ENCODE peak calls at places on chromosomes 1 and 21, in eight cellular contexts. S, B, Z, O, L, V, X and W are unnamed samples.

GRCh38 chr21:37047079-37047478 is 25.8 kb downstream of the PIGP start:
- DNase-seq in S (no peak), B (no peak), Z (no peak), O (no peak), L (no peak), V (no peak), X (no peak), W (peak)

GRCh38 chr1:91511386-91511785 is 10.7 kb downstream of the CDC7 start:
- DNase-seq in S (peak), B (no peak), Z (no peak), O (no peak), L (no peak), V (no peak), X (no peak), W (peak)

GRCh38 chr1:216462061-216462775 is 39.0 kb upstream of the USH2A start:
- DNase-seq in S (no peak), B (no peak), Z (no peak), O (no peak), L (no peak), V (no peak), X (no peak), W (no peak)

GRCh38 chr1:160935527-160936258 is 18.9 kb downstream of the ITLN2 start:
- DNase-seq in S (no peak), B (no peak), Z (no peak), O (no peak), L (no peak), V (no peak), X (no peak), W (no peak)

GRCh38 chr1:210496063-210496462 is 167.4 kb downstream of the HHAT start:
- DNase-seq in S (no peak), B (no peak), Z (no peak), O (no peak), L (no peak), V (no peak), X (no peak), W (no peak)

GRCh38 chr1:21638531-21639341 is 30.4 kb downstream of the RAP1GAP start:
- DNase-seq in S (no peak), B (no peak), Z (no peak), O (peak), L (no peak), V (no peak), X (no peak), W (peak)

GRCh38 chr1:47934243-47934805 is 62.9 kb downstream of the TRABD2B start:
- DNase-seq in S (no peak), B (peak), Z (no peak), O (no peak), L (no peak), V (peak), X (peak), W (peak)

GRCh38 chr1:156766288-156767100 is 841 bp upstream of the PRCC start:
- DNase-seq in S (no peak), B (no peak), Z (no peak), O (no peak), L (no peak), V (no peak), X (no peak), W (no peak)

GRCh38 chr1:54883349-54884102 is 3.5 kb downstream of the DHCR24 start:
- DNase-seq in S (no peak), B (peak), Z (no peak), O (no peak), L (no peak), V (no peak), X (peak), W (peak)

GRCh38 chr1:95475686-95476457 is 241.9 kb downstream of the RWDD3 start:
- DNase-seq in S (no peak), B (no peak), Z (no peak), O (no peak), L (no peak), V (no peak), X (no peak), W (no peak)

GRCh38 chr1:172112573-172112972 is 271.3 kb downstream of the DNM3 start:
- DNase-seq in S (no peak), B (no peak), Z (no peak), O (no peak), L (no peak), V (no peak), X (no peak), W (no peak)

GRCh38 chr1:164622057-164622840 is 63.3 kb downstream of the PBX1 start:
- DNase-seq in S (no peak), B (no peak), Z (no peak), O (no peak), L (no peak), V (no peak), X (no peak), W (no peak)

GRCh38 chr1:81670286-81670685 is 130.4 kb upstream of the ADGRL2 start:
- DNase-seq in S (no peak), B (peak), Z (no peak), O (no peak), L (no peak), V (no peak), X (peak), W (peak)

GRCh38 chr21:37225440-37225839 is 41.7 kb downstream of the VPS26C start:
- DNase-seq in S (no peak), B (no peak), Z (peak), O (peak), L (peak), V (no peak), X (no peak), W (no peak)

GRCh38 chr1:95084317-95085176 is 11.8 kb upstream of the ALG14 start:
- DNase-seq in S (no peak), B (no peak), Z (peak), O (peak), L (no peak), V (no peak), X (no peak), W (peak)

GRCh38 chr1:7262611-7263010 is 477.4 kb downstream of the CAMTA1 start:
- DNase-seq in S (no peak), B (no peak), Z (no peak), O (no peak), L (no peak), V (no peak), X (no peak), W (peak)

GRCh38 chr1:32470431-32470830 is 5.6 kb downstream of the ZBTB8B start:
- DNase-seq in S (no peak), B (no peak), Z (no peak), O (no peak), L (no peak), V (no peak), X (no peak), W (no peak)

GRCh38 chr1:199116488-199116887 is 477.6 kb downstream of the PTPRC start:
- DNase-seq in S (no peak), B (no peak), Z (no peak), O (no peak), L (no peak), V (no peak), X (no peak), W (no peak)

GRCh38 chr1:67524143-67525052 is 94.2 kb upstream of the SERBP1 start:
- DNase-seq in S (no peak), B (no peak), Z (no peak), O (no peak), L (no peak), V (no peak), X (no peak), W (no peak)

GRCh38 chr1:57659804-57660203 is 235.9 kb upstream of the DAB1 start:
- DNase-seq in S (no peak), B (no peak), Z (no peak), O (no peak), L (no peak), V (no peak), X (no peak), W (no peak)

GRCh38 chr1:100494393-100495084 is 43.4 kb upstream of the GPR88 start:
- DNase-seq in S (no peak), B (no peak), Z (no peak), O (no peak), L (no peak), V (no peak), X (no peak), W (no peak)

GRCh38 chr21:37385179-37385765 is 18.7 kb downstream of the DYRK1A start:
- DNase-seq in S (no peak), B (no peak), Z (no peak), O (no peak), L (no peak), V (no peak), X (no peak), W (no peak)

GRCh38 chr1:50978144-50978851 is 8.3 kb downstream of the CDKN2C start:
- DNase-seq in S (no peak), B (peak), Z (peak), O (peak), L (no peak), V (peak), X (peak), W (peak)

GRCh38 chr21:34274001-34274400 is 89.8 kb upstream of the KCNE2 start:
- DNase-seq in S (no peak), B (no peak), Z (no peak), O (no peak), L (no peak), V (no peak), X (no peak), W (peak)

GRCh38 chr1:13813398-13814012 is 113.5 kb downstream of the PRDM2 start:
- DNase-seq in S (no peak), B (no peak), Z (peak), O (peak), L (peak), V (no peak), X (no peak), W (no peak)

GRCh38 chr1:23051510-23051909 is 32.2 kb downstream of the KDM1A start:
- DNase-seq in S (no peak), B (no peak), Z (no peak), O (no peak), L (no peak), V (no peak), X (no peak), W (no peak)

DNA sequence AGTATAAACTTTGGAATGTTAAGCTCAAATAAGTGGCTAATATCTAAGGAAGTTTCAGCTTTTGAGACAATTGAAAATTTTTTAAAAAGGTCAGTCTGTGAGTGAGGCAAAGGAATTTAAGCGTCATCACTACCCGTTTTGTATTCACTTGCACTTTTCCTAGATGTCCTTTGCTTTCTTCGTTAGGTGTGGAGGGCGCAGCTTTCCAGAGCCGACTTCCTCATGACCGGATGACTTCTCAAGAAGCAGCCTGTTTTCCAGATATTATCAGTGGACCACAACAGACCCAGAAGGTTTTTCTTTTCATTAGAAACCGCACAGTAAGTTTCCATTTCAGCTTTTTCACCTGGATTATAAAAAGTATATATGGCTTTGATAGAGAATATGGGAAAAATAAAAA is 30.9 kb downstream of the KDM1A start:
- DNase-seq in S (no peak), B (no peak), Z (no peak), O (no peak), L (no peak), V (no peak), X (no peak), W (no peak)
- TF ChIP-seq CTCF in S (no peak), B (no peak), Z (no peak), O (no peak), L (no peak), V (no peak), X (no peak), W (no peak)

GRCh38 chr1:224816062-224816461 is 113.4 kb upstream of the DNAH14 start:
- DNase-seq in S (no peak), B (no peak), Z (no peak), O (no peak), L (no peak), V (no peak), X (no peak), W (no peak)
- TF ChIP-seq CTCF in S (no peak), B (no peak), Z (no peak), O (no peak), L (no peak), V (no peak), X (no peak), W (no peak)

GRCh38 chr1:8831329-8831728 is 13.9 kb upstream of the RERE start:
- DNase-seq in S (no peak), B (no peak), Z (no peak), O (no peak), L (no peak), V (peak), X (no peak), W (no peak)
- TF ChIP-seq CTCF in S (no peak), B (no peak), Z (no peak), O (no peak), L (no peak), V (no peak), X (no peak), W (no peak)

DNA sequence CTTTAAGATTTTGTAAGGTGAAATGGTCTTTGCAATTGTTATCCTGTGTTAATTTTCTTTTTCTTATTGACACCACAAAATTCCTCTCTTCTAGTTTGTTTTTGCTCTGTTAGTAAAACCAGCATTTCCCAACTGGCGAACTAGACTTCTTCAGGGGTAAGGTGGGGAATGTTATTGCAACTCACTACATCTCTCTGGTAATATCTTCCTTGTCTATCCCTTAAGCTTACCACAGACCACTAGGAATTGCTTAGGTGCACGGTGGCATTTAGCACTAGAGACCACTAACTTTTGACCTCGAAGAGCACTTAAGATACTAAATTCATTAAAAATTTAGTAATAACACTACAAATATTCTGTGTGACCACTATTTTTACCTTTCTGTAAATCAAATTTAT is 4.2 kb upstream of the COA6 start:
- DNase-seq in S (no peak), B (no peak), Z (no peak), O (no peak), L (no peak), V (no peak), X (no peak), W (no peak)
- TF ChIP-seq CTCF in S (no peak), B (no peak), Z (no peak), O (no peak), L (no peak), V (no peak), X (no peak), W (no peak)